ENCODE peak calls at places on chromosomes 2 and 18, in four cellular contexts. L, R, N and E are unnamed samples.

GRCh38 chr18:61731693-61732376 is 161.0 kb downstream of the RNF152 start:
- DNase-seq in N (no peak), R (no peak), L (peak; percentile 88), E (no peak)

GRCh38 chr2:96890726-96891385 is 21.0 kb upstream of the SEMA4C start:
- DNase-seq in L (no peak), N (no peak), R (no peak), E (no peak)

GRCh38 chr2:68302281-68302680 is 17.5 kb downstream of the CNRIP1 start:
- DNase-seq in L (peak; percentile 26), N (no peak), R (no peak), E (no peak)

GRCh38 chr2:236665572-236666118 is 96.0 kb downstream of the ACKR3 start:
- DNase-seq in L (peak; percentile 31), R (no peak), N (no peak), E (peak; percentile 11)

GRCh38 chr2:202184557-202184956 is 53.8 kb downstream of the SUMO1 start:
- DNase-seq in N (no peak), R (no peak), L (no peak), E (no peak)

GRCh38 chr2:118723394-118723793 is 124.1 kb downstream of the EN1 start:
- DNase-seq in R (peak; percentile 55), N (no peak), L (peak; percentile 58), E (no peak)

GRCh38 chr2:28620801-28621171 is 124.9 kb downstream of the PLB1 start:
- DNase-seq in N (no peak), L (no peak), R (no peak), E (no peak)

GRCh38 chr2:118609138-118609537 is 238.3 kb downstream of the EN1 start:
- DNase-seq in R (peak; percentile 58), L (no peak), N (no peak), E (no peak)

GRCh38 chr2:233718552-233718951 is at the start of gene UGT1A4:
- DNase-seq in R (no peak), L (no peak), N (no peak), E (no peak)

GRCh38 chr2:194706179-194706578 is 950.8 kb upstream of the SLC39A10 start:
- DNase-seq in R (no peak), L (no peak), N (no peak), E (no peak)

GRCh38 chr2:43515807-43516497 is 79.9 kb downstream of the THADA start:
- DNase-seq in L (no peak), N (no peak), R (no peak), E (no peak)

GRCh38 chr2:150647943-150648342 is 160.5 kb upstream of the RND3 start:
- DNase-seq in R (no peak), L (no peak), N (no peak), E (no peak)

GRCh38 chr18:42078711-42079110 is 123.7 kb downstream of the PIK3C3 start:
- DNase-seq in R (no peak), L (peak; percentile 20), N (no peak), E (no peak)

GRCh38 chr2:36071698-36072097 is 283.9 kb upstream of the CRIM1 start:
- DNase-seq in L (no peak), R (no peak), N (no peak), E (no peak)

GRCh38 chr2:9714630-9715214 is 83.9 kb upstream of the YWHAQ start:
- DNase-seq in R (no peak), L (no peak), N (no peak), E (no peak)

GRCh38 chr2:100964222-100964621 is 37.9 kb upstream of the RPL31 start:
- DNase-seq in L (no peak), N (peak; percentile 10), R (no peak), E (no peak)

GRCh38 chr2:63698825-63699548 is 110.2 kb downstream of the MDH1 start:
- DNase-seq in N (no peak), R (peak; percentile 92), L (peak; percentile 92), E (peak; percentile 67)

GRCh38 chr18:75003089-75003488 is 205.8 kb downstream of the PTGR3 start:
- DNase-seq in N (no peak), L (peak; percentile 21), R (no peak), E (no peak)

GRCh38 chr18:9517869-9518268 is 42.6 kb downstream of the RALBP1 start:
- DNase-seq in L (no peak), R (no peak), N (no peak), E (no peak)

GRCh38 chr2:29238497-29238896 is 123.3 kb downstream of the CLIP4 start:
- DNase-seq in L (peak; percentile 25), N (no peak), R (peak; percentile 64), E (no peak)

GRCh38 chr2:187689372-187689771 is 135.1 kb upstream of the TFPI start:
- DNase-seq in R (peak; percentile 36), N (no peak), L (no peak), E (no peak)

GRCh38 chr2:179636100-179636980 is 225.1 kb downstream of the ZNF385B start:
- DNase-seq in L (no peak), R (no peak), N (no peak), E (no peak)

GRCh38 chr2:172698041-172698863 is 37.4 kb upstream of the RAPGEF4 start:
- DNase-seq in N (no peak), R (peak; percentile 85), L (peak; percentile 56), E (no peak)

GRCh38 chr2:237236188-237236587 is 150.5 kb downstream of the COPS8 start:
- DNase-seq in L (peak; percentile 62), R (peak; percentile 43), N (no peak), E (no peak)

GRCh38 chr18:35130236-35130635 is 89.0 kb downstream of the MAPRE2 start:
- DNase-seq in N (no peak), L (no peak), R (no peak), E (no peak)

GRCh38 chr2:47833516-47833968 is 50.6 kb downstream of the MSH6 start:
- DNase-seq in N (no peak), L (no peak), R (no peak), E (no peak)

GRCh38 chr18:79182047-79182713 is 113.0 kb downstream of the ATP9B start:
- DNase-seq in R (no peak), L (no peak), N (no peak), E (no peak)

GRCh38 chr2:223042704-223043118 is 9.3 kb upstream of the KCNE4 start:
- DNase-seq in L (peak; percentile 55), N (no peak), R (no peak), E (no peak)

GRCh38 chr2:230961091-230961491 is 34.8 kb upstream of the SPATA3 start:
- DNase-seq in N (no peak), R (no peak), L (peak; percentile 36), E (peak; percentile 56)

GRCh38 chr2:41475959-41476358 is 571.9 kb upstream of the PKDCC start:
- DNase-seq in L (no peak), N (no peak), R (no peak), E (no peak)